ENCODE peak calls at places on chromosomes 13 and 19, in nine cellular contexts. T is endothelial cell of umbilical vein; Z is CD8-positive, alpha-beta T cell; A is PC-9; M is Peyer's patch; B is PC-3; V is CD8-positive, alpha-beta memory T cell; D is GM23338; U is psoas muscle. W is an unnamed sample.
A peak's percentile ranks its signal among the peaks of the same experiment; 100 is the strongest.

GRCh38 chr19:4043966-4044365 is 22.7 kb downstream of the ZBTB7A start:
- DNase-seq in V (no peak), D (no peak), T (no peak), A (no peak), M (no peak), Z (no peak), B (no peak), U (no peak), W (no peak)

GRCh38 chr19:29527500-29528328 is 1.9 kb downstream of the VSTM2B start:
- DNase-seq in U (no peak), M (peak; percentile 39), V (no peak), Z (no peak), D (peak; percentile 43), T (no peak), A (no peak), B (no peak), W (no peak)

GRCh38 chr19:35963514-35963913 is 27.3 kb downstream of the LRFN3 start:
- DNase-seq in A (peak; percentile 35), Z (peak; percentile 45), U (no peak), D (peak; percentile 92), T (peak; percentile 55), B (peak; percentile 28), V (no peak), M (no peak), W (no peak)

GRCh38 chr19:51357952-51358351 is 8.2 kb downstream of the ETFB start:
- DNase-seq in B (no peak), V (no peak), Z (no peak), A (no peak), U (no peak), D (no peak), T (no peak), M (no peak), W (no peak)

GRCh38 chr13:36766295-36766694 is 52.7 kb upstream of the RFXAP start:
- DNase-seq in Z (no peak), B (peak; percentile 60), D (peak; percentile 17), V (no peak), M (no peak), U (no peak), T (no peak), A (peak; percentile 19), W (peak; percentile 40)

GRCh38 chr13:113969973-113970611 is 3.8 kb downstream of the C13orf46 start:
- DNase-seq in V (peak; percentile 39), D (no peak), B (peak; percentile 57), U (no peak), Z (no peak), T (no peak), M (peak; percentile 61), A (peak; percentile 74), W (no peak)

GRCh38 chr19:15640294-15640903 is at the start of gene CYP4F3:
- DNase-seq in Z (no peak), U (peak; percentile 51), B (peak; percentile 87), A (peak; percentile 98), D (no peak), T (no peak), V (no peak), M (peak; percentile 98), W (peak; percentile 70)

GRCh38 chr13:37716395-37716794 is 117.8 kb upstream of the POSTN start:
- DNase-seq in B (no peak), V (no peak), U (no peak), M (no peak), Z (no peak), D (no peak), T (peak; percentile 70), A (no peak), W (no peak)

GRCh38 chr13:38350114-38350617 is 515 bp downstream of the UFM1 start:
- DNase-seq in V (peak; percentile 69), A (peak; percentile 57), Z (peak; percentile 50), T (no peak), M (peak; percentile 79), U (peak; percentile 56), B (peak; percentile 40), D (peak; percentile 51), W (no peak)

GRCh38 chr19:29396925-29397324 is 128.9 kb upstream of the VSTM2B start:
- DNase-seq in M (no peak), V (no peak), T (no peak), Z (no peak), D (no peak), B (no peak), A (no peak), U (no peak), W (no peak)

GRCh38 chr13:33353210-33353609 is 67.7 kb upstream of the STARD13 start:
- DNase-seq in U (peak; percentile 29), D (no peak), V (no peak), B (no peak), Z (no peak), A (no peak), M (no peak), T (no peak), W (no peak)

GRCh38 chr13:24215732-24216131 is 55.2 kb downstream of the SPATA13 start:
- DNase-seq in Z (no peak), D (no peak), U (no peak), B (peak; percentile 37), V (no peak), T (peak; percentile 90), A (no peak), M (no peak), W (no peak)

GRCh38 chr13:24216176-24216575 is 55.7 kb downstream of the SPATA13 start:
- DNase-seq in B (no peak), M (no peak), V (no peak), D (no peak), T (no peak), Z (no peak), U (no peak), A (no peak), W (no peak)

GRCh38 chr13:24215007-24215633 is 54.6 kb downstream of the SPATA13 start:
- DNase-seq in M (no peak), D (no peak), B (no peak), U (no peak), V (no peak), T (no peak), A (no peak), Z (no peak), W (no peak)

GRCh38 chr13:24213932-24214331 is 53.4 kb downstream of the SPATA13 start:
- DNase-seq in U (no peak), V (no peak), A (no peak), D (no peak), Z (no peak), M (no peak), B (no peak), T (no peak), W (no peak)

DNA sequence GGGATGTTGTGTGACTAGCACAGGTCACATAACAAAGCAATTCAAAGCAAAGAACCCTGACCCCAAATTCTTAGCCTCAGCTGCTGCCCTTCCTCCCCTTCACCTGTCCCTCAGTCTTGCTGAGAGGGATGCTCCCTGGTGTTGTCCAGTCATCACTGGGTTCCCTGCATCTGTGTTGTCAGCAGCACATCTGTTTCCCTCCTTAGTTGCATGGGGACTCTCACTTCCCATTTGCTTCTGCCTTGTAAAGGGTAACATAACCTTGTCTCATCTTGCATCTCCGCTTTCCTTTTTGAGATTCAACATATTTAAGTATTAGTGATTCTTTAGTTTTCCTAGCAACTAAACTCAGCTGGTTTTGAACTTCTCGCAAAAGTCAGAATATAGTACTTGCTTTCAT is 54.0 kb downstream of the SPATA13 start:
- DNase-seq in D (no peak), Z (no peak), V (no peak), T (no peak), M (no peak), B (no peak), A (no peak), U (no peak), W (no peak)
- H3K27ac ChIP-seq in D (no peak overlapping the region), Z (no peak overlapping the region), V (no peak overlapping the region), T (no peak overlapping the region), M (no peak overlapping the region), B (no peak overlapping the region), A (no peak overlapping the region), U (no peak overlapping the region), W (no peak overlapping the region)

DNA sequence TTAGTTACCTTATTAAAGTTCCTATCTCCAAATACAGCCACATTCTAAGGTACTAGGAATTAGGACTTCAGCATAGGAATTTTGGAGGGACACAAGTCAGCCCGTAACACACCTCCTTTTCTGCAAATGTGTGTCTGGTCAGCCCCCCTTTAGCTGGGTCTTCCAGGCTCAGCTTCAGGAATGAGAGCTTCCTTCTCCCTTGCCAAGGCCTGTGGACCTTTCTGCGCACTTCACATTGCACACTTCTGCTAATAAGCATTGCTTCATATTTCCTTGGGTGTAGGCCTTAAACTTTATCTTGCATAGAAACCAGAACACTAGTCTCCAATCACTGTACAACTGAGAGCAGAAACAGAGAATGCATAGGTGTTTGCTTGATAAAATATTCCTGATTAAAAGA is 4.5 kb upstream of the STK24 start:
- DNase-seq in Z (no peak), V (no peak), T (no peak), B (no peak), A (no peak), U (no peak), D (no peak), M (no peak), W (no peak)
- H3K27ac ChIP-seq in Z (no peak overlapping the region), V (no peak overlapping the region), T (no peak overlapping the region), B (no peak overlapping the region), A (no peak overlapping the region), U (no peak overlapping the region), D (no peak overlapping the region), M (no peak overlapping the region), W (peak overlapping the region; percentile 92)

GRCh38 chr13:87131611-87132010 is 539.6 kb upstream of the SLITRK5 start:
- DNase-seq in T (no peak), U (no peak), B (no peak), Z (no peak), A (no peak), D (peak; percentile 41), M (no peak), V (no peak), W (no peak)
- H3K27ac ChIP-seq in T (no peak overlapping the region), U (no peak overlapping the region), B (no peak overlapping the region), Z (no peak overlapping the region), A (no peak overlapping the region), D (no peak overlapping the region), M (no peak overlapping the region), V (no peak overlapping the region), W (no peak overlapping the region)

GRCh38 chr13:45048890-45049407 is 59.6 kb downstream of the GPALPP1 start:
- DNase-seq in U (no peak), V (no peak), T (no peak), B (peak; percentile 7), M (no peak), D (no peak), A (no peak), Z (no peak), W (no peak)
- H3K27ac ChIP-seq in U (no peak overlapping the region), V (no peak overlapping the region), T (no peak overlapping the region), B (no peak overlapping the region), M (no peak overlapping the region), D (no peak overlapping the region), A (no peak overlapping the region), Z (no peak overlapping the region), W (no peak overlapping the region)

GRCh38 chr19:5585461-5586299 is 17.9 kb upstream of the TINCR start:
- DNase-seq in D (peak; percentile 88), V (no peak), T (no peak), Z (peak; percentile 18), A (no peak), M (no peak), B (no peak), U (no peak), W (no peak)
- H3K27ac ChIP-seq in D (peak overlapping the region; percentile 86), V (no peak overlapping the region), T (no peak overlapping the region), Z (no peak overlapping the region), A (no peak overlapping the region), M (no peak overlapping the region), B (no peak overlapping the region), U (peak overlapping the region; percentile 80), W (no peak overlapping the region)